ENCODE peak calls at places on chromosomes 13 and 19, in nine cellular contexts. S, R, N, W, O, V, X, Y and T are unnamed samples.

GRCh38 chr19:50780753-50781480 is 9.3 kb upstream of the ACP4 start:
- DNase-seq in Y (no peak), S (no peak), X (no peak), W (no peak), N (no peak), V (no peak), O (no peak), R (no peak), T (no peak)

GRCh38 chr13:80235559-80236296 is 105.2 kb downstream of the SPRY2 start:
- DNase-seq in Y (peak), W (no peak), X (peak), N (no peak), S (no peak), V (no peak), O (no peak), R (no peak), T (no peak)

GRCh38 chr13:110533771-110534670 is 27.5 kb downstream of the RAB20 start:
- DNase-seq in X (no peak), Y (no peak), N (no peak), R (no peak), W (no peak), S (no peak), V (no peak), O (no peak), T (no peak)

GRCh38 chr13:57629821-57630235 is 1.7 kb upstream of the PCDH17 start:
- DNase-seq in X (peak), W (peak), N (peak), V (peak), R (peak), Y (peak), S (peak), O (peak), T (peak)

GRCh38 chr19:47752440-47753211 is 7.3 kb downstream of the NOP53 start:
- DNase-seq in X (no peak), V (no peak), O (peak), Y (no peak), W (no peak), N (no peak), R (no peak), S (no peak), T (no peak)

GRCh38 chr19:33062902-33063301 is 1.8 kb downstream of the RHPN2 start:
- DNase-seq in X (no peak), V (no peak), R (no peak), Y (no peak), S (no peak), O (no peak), N (no peak), W (no peak), T (no peak)

GRCh38 chr19:15875075-15875474 is 22.8 kb downstream of the CYP4F2 start:
- DNase-seq in N (no peak), V (no peak), W (no peak), O (no peak), Y (no peak), S (no peak), X (no peak), R (no peak), T (no peak)

GRCh38 chr13:63699948-63700347 is 2284.3 kb upstream of the PCDH20 start:
- DNase-seq in W (no peak), O (no peak), Y (no peak), V (no peak), N (no peak), S (no peak), X (no peak), R (no peak), T (no peak)

GRCh38 chr19:7191946-7192691 is 102.1 kb downstream of the INSR start:
- DNase-seq in Y (no peak), N (no peak), O (no peak), R (no peak), V (no peak), X (peak), W (no peak), S (no peak), T (no peak)

GRCh38 chr13:35198821-35199220 is 256.8 kb downstream of the NBEA start:
- DNase-seq in N (no peak), S (no peak), V (no peak), X (no peak), Y (no peak), R (no peak), W (no peak), O (no peak), T (no peak)

GRCh38 chr13:79867248-79867647 is 386.3 kb downstream of the NDFIP2 start:
- DNase-seq in R (no peak), V (no peak), N (no peak), O (no peak), S (no peak), X (no peak), Y (no peak), W (no peak), T (no peak)

GRCh38 chr13:107347641-107348369 is 779.9 kb upstream of the ARGLU1 start:
- DNase-seq in W (no peak), R (no peak), Y (no peak), S (no peak), O (no peak), X (no peak), N (no peak), V (no peak), T (no peak)

GRCh38 chr13:48727252-48728011 is 73.7 kb downstream of the CYSLTR2 start:
- DNase-seq in O (no peak), X (no peak), R (no peak), S (no peak), W (no peak), V (no peak), N (no peak), Y (no peak), T (peak)

GRCh38 chr19:51127755-51128154 is 3.0 kb downstream of the SIGLEC9 start:
- DNase-seq in N (peak), R (no peak), Y (no peak), W (peak), V (no peak), X (peak), O (no peak), S (no peak), T (no peak)

GRCh38 chr19:50420808-50421207 is 2.1 kb downstream of the SPIB start:
- DNase-seq in Y (no peak), R (no peak), S (no peak), V (no peak), N (no peak), W (no peak), O (no peak), X (no peak), T (no peak)

GRCh38 chr19:47779524-47780214 is 1.2 kb downstream of the SELENOW start:
- DNase-seq in N (peak), V (no peak), S (peak), Y (no peak), R (no peak), W (no peak), O (no peak), X (peak), T (peak)

GRCh38 chr19:9060559-9061340 is 26.1 kb upstream of the OR1M1 start:
- DNase-seq in R (no peak), X (no peak), N (no peak), W (no peak), O (no peak), V (no peak), S (no peak), Y (no peak), T (no peak)

GRCh38 chr19:31263317-31263716 is 85.9 kb downstream of the TSHZ3 start:
- DNase-seq in X (no peak), N (no peak), Y (no peak), S (peak), V (peak), W (no peak), R (no peak), O (peak), T (no peak)

GRCh38 chr13:94329277-94329676 is 150.2 kb downstream of the DCT start:
- DNase-seq in R (no peak), Y (no peak), V (no peak), W (no peak), S (no peak), X (no peak), O (no peak), N (no peak), T (peak)

GRCh38 chr19:17260842-17261325 is 3.7 kb downstream of the USHBP1 start:
- DNase-seq in N (peak), R (peak), X (peak), O (peak), W (peak), V (peak), S (peak), Y (peak), T (peak)

GRCh38 chr19:24140099-24140498 is 53.1 kb downstream of the ZNF254 start:
- DNase-seq in N (no peak), Y (peak), O (no peak), X (no peak), V (no peak), S (no peak), W (no peak), R (no peak), T (no peak)

GRCh38 chr19:18495204-18495911 is 26.5 kb downstream of the ELL start:
- DNase-seq in Y (no peak), R (no peak), X (no peak), N (no peak), V (peak), S (no peak), W (no peak), O (no peak), T (no peak)

GRCh38 chr13:27869436-27870090 is 50.2 kb upstream of the PDX1 start:
- DNase-seq in O (no peak), Y (no peak), R (no peak), X (no peak), N (no peak), S (no peak), W (no peak), V (no peak), T (no peak)

GRCh38 chr19:40827386-40828247 is 22.6 kb downstream of the CYP2A6 start:
- DNase-seq in O (no peak), S (peak), N (no peak), W (no peak), X (no peak), Y (no peak), R (no peak), V (no peak), T (no peak)

GRCh38 chr13:100138859-100139491 is 50.1 kb downstream of the PCCA start:
- DNase-seq in S (no peak), Y (no peak), O (no peak), N (no peak), V (no peak), X (no peak), R (no peak), W (no peak), T (no peak)

GRCh38 chr19:12886943-12887747 is at the start of gene KLF1:
- DNase-seq in N (no peak), V (no peak), X (no peak), W (peak), R (no peak), O (no peak), S (no peak), Y (no peak), T (no peak)

GRCh38 chr13:28822161-28822560 is 2.0 kb downstream of the MTUS2 start:
- DNase-seq in N (no peak), W (no peak), X (no peak), V (no peak), O (no peak), R (no peak), S (no peak), Y (no peak), T (no peak)

GRCh38 chr19:36142496-36142895 is 2.6 kb downstream of the CAPNS1 start:
- DNase-seq in O (no peak), Y (no peak), N (no peak), W (no peak), R (no peak), V (no peak), X (no peak), S (no peak), T (no peak)

GRCh38 chr19:2207991-2208860 is 27.9 kb downstream of the PLEKHJ1 start:
- DNase-seq in V (no peak), R (no peak), W (peak), N (peak), Y (peak), O (peak), X (peak), S (peak), T (no peak)

GRCh38 chr19:18417250-18418033 is 1.8 kb upstream of the SSBP4 start:
- DNase-seq in S (no peak), W (peak), N (no peak), V (peak), O (peak), Y (peak), R (no peak), X (peak), T (peak)

GRCh38 chr13:21360463-21360862 is 98.6 kb downstream of the ZDHHC20 start:
- DNase-seq in N (no peak), R (no peak), O (no peak), X (no peak), V (no peak), S (no peak), W (no peak), Y (no peak), T (no peak)

GRCh38 chr13:33186851-33187250 is 98.7 kb downstream of the STARD13 start:
- DNase-seq in X (no peak), V (no peak), Y (no peak), R (no peak), O (no peak), N (no peak), S (no peak), W (no peak), T (no peak)

GRCh38 chr19:38321646-38322323 is 2.1 kb downstream of the KCNK6 start:
- DNase-seq in W (no peak), X (peak), V (no peak), N (no peak), O (no peak), R (no peak), S (no peak), Y (no peak), T (peak)
- H3K4me3 ChIP-seq in W (no peak), X (no peak), V (no peak), N (no peak), O (no peak), R (no peak), S (peak), Y (no peak), T (peak)

GRCh38 chr13:113526466-113527220 is 36.1 kb upstream of the DCUN1D2 start:
- DNase-seq in Y (no peak), X (no peak), V (no peak), S (peak), W (no peak), N (no peak), O (no peak), R (no peak), T (no peak)
- TF ChIP-seq EP300 in Y (no peak), X (no peak), V (no peak), S (no peak), W (no peak), N (no peak), O (no peak), R (no peak), T (no peak)

DNA sequence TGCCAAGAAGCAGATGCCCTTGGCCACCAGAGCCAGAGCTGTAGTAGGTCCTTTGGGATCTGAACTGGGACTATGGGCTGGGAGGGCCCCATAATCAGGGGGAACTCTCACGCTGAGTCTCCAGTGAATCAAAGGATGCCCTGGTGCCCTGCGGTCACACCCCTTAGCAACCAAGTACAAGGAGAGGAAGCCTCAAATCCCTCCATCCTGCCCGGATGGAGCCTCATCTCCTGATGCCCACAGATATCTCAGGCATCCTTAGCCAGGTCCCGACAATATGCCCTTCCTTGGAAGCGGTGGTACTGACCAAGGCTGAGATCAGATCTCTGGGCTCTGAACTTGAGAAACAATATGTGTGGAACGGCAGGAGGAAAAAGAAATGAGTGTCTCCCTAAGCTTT is 1.7 kb downstream of the PLEKHA4 start:
- DNase-seq in Y (no peak), V (no peak), S (no peak), W (no peak), R (no peak), N (no peak), X (no peak), O (no peak), T (no peak)
- H3K4me3 ChIP-seq in Y (no peak), V (no peak), S (no peak), W (no peak), R (no peak), N (peak), X (no peak), O (no peak), T (no peak)

DNA sequence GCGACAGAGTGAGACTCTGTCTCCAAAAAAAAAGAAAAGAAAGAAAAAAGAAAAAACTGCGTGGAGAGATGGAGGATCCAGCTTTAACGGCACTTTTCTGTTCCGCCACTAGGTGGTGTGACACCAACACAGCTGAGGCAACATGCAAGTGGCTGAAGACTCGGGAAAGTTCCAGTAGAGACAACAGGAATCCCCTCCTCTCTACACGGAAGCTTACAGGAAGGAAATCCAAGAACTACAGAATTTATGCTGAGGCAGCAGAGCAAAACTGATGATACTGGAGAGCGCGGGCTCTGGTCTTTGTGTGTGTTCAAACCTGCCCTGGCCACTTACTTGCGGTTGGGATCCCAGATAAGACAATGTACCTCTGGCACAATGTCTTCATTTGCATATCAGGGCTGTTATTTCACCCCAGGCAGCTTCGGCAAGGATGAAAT is 9.9 kb downstream of the RANBP3 start:
- DNase-seq in V (peak), Y (peak), S (peak), R (no peak), N (peak), O (no peak), W (peak), X (peak), T (peak)
- TF ChIP-seq EP300 in V (no peak), Y (no peak), S (no peak), R (no peak), N (peak), O (no peak), W (peak), X (no peak), T (no peak)